ENCODE peak calls at places on chromosomes 16 and 17, in ten cellular contexts. E, U, A, L, Q, F, K, J, P and V are unnamed samples.

GRCh38 chr16:8998114-8998513 is 34.4 kb upstream of the USP7 start:
- ATAC-seq in U (no peak), K (no peak), J (no peak), L (no peak), Q (no peak), E (no peak), F (no peak), P (no peak), A (no peak), V (no peak)

GRCh38 chr16:12340151-12340733 is 363.7 kb downstream of the SNX29 start:
- ATAC-seq in J (no peak), P (no peak), U (peak), E (no peak), L (no peak), A (peak), K (no peak), Q (no peak), F (no peak), V (no peak)

GRCh38 chr17:43851744-43852143 is 4.8 kb downstream of the CD300LG start:
- ATAC-seq in J (no peak), E (no peak), A (no peak), Q (no peak), U (no peak), L (no peak), F (no peak), K (no peak), P (no peak), V (no peak)

GRCh38 chr17:61291457-61292311 is 108.0 kb upstream of the TBX2 start:
- ATAC-seq in F (no peak), Q (no peak), J (no peak), A (peak), U (no peak), K (no peak), E (no peak), L (no peak), P (no peak), V (no peak)

GRCh38 chr17:19448341-19449268 is 37.6 kb downstream of the RNF112 start:
- ATAC-seq in P (no peak), A (peak), E (peak), U (peak), J (no peak), Q (no peak), K (no peak), F (no peak), L (no peak), V (no peak)

GRCh38 chr17:4974064-4974670 is 6.5 kb upstream of the SPAG7 start:
- ATAC-seq in L (no peak), Q (no peak), K (no peak), E (no peak), U (no peak), J (no peak), P (no peak), F (no peak), A (no peak), V (no peak)

GRCh38 chr17:28226563-28226962 is 92.4 kb upstream of the TMEM97 start:
- ATAC-seq in F (no peak), L (no peak), E (no peak), Q (no peak), K (no peak), J (no peak), U (no peak), P (no peak), A (no peak), V (no peak)

GRCh38 chr17:58391302-58391984 is 25.9 kb downstream of the RNF43 start:
- ATAC-seq in P (no peak), Q (no peak), E (no peak), F (no peak), J (no peak), K (no peak), A (peak), U (peak), L (no peak), V (no peak)

GRCh38 chr16:14307623-14308356 is 236.7 kb downstream of the MRTFB start:
- ATAC-seq in P (no peak), A (no peak), Q (no peak), U (no peak), F (no peak), K (no peak), L (no peak), E (peak), J (no peak), V (no peak)

GRCh38 chr16:15578824-15579223 is 64.1 kb downstream of the MARF1 start:
- ATAC-seq in L (no peak), K (no peak), U (no peak), E (no peak), F (no peak), A (no peak), J (no peak), P (no peak), Q (no peak), V (no peak)

GRCh38 chr17:57971572-57971971 is 16.4 kb upstream of the CUEDC1 start:
- ATAC-seq in U (no peak), L (no peak), E (no peak), P (no peak), K (no peak), F (no peak), A (no peak), J (no peak), Q (no peak), V (no peak)

GRCh38 chr17:60107526-60108257 is 29.0 kb upstream of the HEATR6 start:
- ATAC-seq in A (peak), Q (no peak), J (no peak), U (no peak), P (no peak), F (no peak), L (no peak), E (no peak), K (no peak), V (no peak)

GRCh38 chr17:76189741-76190140 is 48.7 kb upstream of the FOXJ1 start:
- ATAC-seq in Q (no peak), F (no peak), A (no peak), U (no peak), J (no peak), K (no peak), L (no peak), E (no peak), P (no peak), V (no peak)

GRCh38 chr16:50203681-50204080 is 50.6 kb downstream of the TENT4B start:
- ATAC-seq in L (no peak), K (peak), Q (no peak), J (no peak), P (no peak), E (no peak), A (peak), U (no peak), F (no peak), V (no peak)

GRCh38 chr17:65027305-65027704 is 29.2 kb downstream of the GNA13 start:
- ATAC-seq in U (peak), A (peak), P (peak), Q (peak), K (peak), L (peak), F (peak), E (no peak), J (peak), V (peak)

GRCh38 chr16:58022601-58023371 is 2.8 kb upstream of the MMP15 start:
- ATAC-seq in L (no peak), E (peak), J (no peak), A (peak), Q (no peak), U (no peak), K (no peak), F (no peak), P (no peak), V (no peak)

GRCh38 chr17:81470944-81471803 is 41.4 kb downstream of the ACTG1 start:
- ATAC-seq in A (no peak), Q (no peak), P (no peak), E (no peak), F (no peak), J (no peak), K (no peak), L (no peak), U (no peak), V (no peak)

GRCh38 chr16:56244612-56245011 is 53.3 kb downstream of the GNAO1 start:
- ATAC-seq in J (no peak), F (no peak), E (no peak), A (no peak), P (no peak), U (no peak), L (no peak), Q (no peak), K (no peak), V (no peak)

GRCh38 chr17:48209973-48210372 is 102.4 kb downstream of the SNX11 start:
- ATAC-seq in P (no peak), K (no peak), Q (no peak), U (no peak), J (no peak), E (no peak), L (no peak), F (no peak), A (no peak), V (no peak)

GRCh38 chr17:19270347-19270950 is 33.3 kb downstream of the EPN2 start:
- ATAC-seq in F (no peak), J (no peak), P (no peak), Q (no peak), A (peak), E (no peak), U (peak), K (no peak), L (no peak), V (no peak)

GRCh38 chr16:70688266-70688742 is 2.5 kb upstream of the MTSS2 start:
- ATAC-seq in U (no peak), P (no peak), J (no peak), E (no peak), F (no peak), Q (no peak), A (peak), L (no peak), K (no peak), V (no peak)

GRCh38 chr16:17360810-17361209 is 110.0 kb downstream of the XYLT1 start:
- ATAC-seq in Q (no peak), U (no peak), P (peak), L (no peak), K (no peak), A (peak), J (no peak), E (no peak), F (no peak), V (no peak)

GRCh38 chr17:21463204-21463661 is 87.1 kb downstream of the KCNJ12 start:
- ATAC-seq in E (no peak), F (peak), L (peak), U (no peak), Q (peak), P (peak), A (no peak), J (peak), K (peak), V (peak)

GRCh38 chr16:4651842-4652241 is 27.2 kb downstream of the MGRN1 start:
- ATAC-seq in L (no peak), U (no peak), F (no peak), E (no peak), Q (no peak), P (no peak), J (no peak), A (no peak), K (no peak), V (no peak)

GRCh38 chr17:40345161-40346034 is 19.1 kb downstream of the GJD3 start:
- ATAC-seq in J (no peak), F (peak), L (no peak), A (peak), E (peak), K (peak), P (no peak), U (peak), Q (no peak), V (peak)

GRCh38 chr17:7196651-7197050 is 17.5 kb upstream of the ASGR1 start:
- ATAC-seq in U (no peak), K (no peak), E (no peak), L (no peak), A (peak), F (no peak), J (no peak), P (no peak), Q (no peak), V (no peak)

GRCh38 chr17:64399767-64400156 is 9.1 kb upstream of the PECAM1 start:
- ATAC-seq in L (no peak), E (no peak), J (no peak), Q (no peak), A (no peak), F (no peak), P (no peak), K (no peak), U (no peak), V (no peak)

GRCh38 chr17:32955155-32955554 is 27.2 kb downstream of the TMEM98 start:
- ATAC-seq in A (no peak), L (no peak), K (no peak), U (no peak), F (no peak), E (no peak), P (no peak), Q (no peak), J (no peak), V (no peak)

GRCh38 chr16:54055864-54056263 is 230.7 kb downstream of the IRX3 start:
- ATAC-seq in K (no peak), F (no peak), U (no peak), J (no peak), E (no peak), Q (no peak), P (no peak), A (no peak), L (no peak), V (no peak)